ENCODE peak calls at places on chromosomes 6 and 20, in six cellular contexts. C is IMR-90; Y is CD8-positive, alpha-beta T cell; Z is psoas muscle; T is OCI-LY7; L is PC-3. H is an unnamed sample. For H3K4me1, the result is how much of the 10 kb centered on the place peaks cover.

GRCh38 chr6:150409576-150410066 is 40.8 kb downstream of the IYD start:
- DNase-seq in C (no peak), Y (no peak), Z (peak), T (peak), L (peak), H (no peak)

GRCh38 chr20:13947719-13948118 is 42.7 kb downstream of the SEL1L2 start:
- DNase-seq in C (no peak), Y (no peak), Z (no peak), T (no peak), L (no peak), H (no peak)

GRCh38 chr6:73285674-73286283 is 22.8 kb upstream of the KHDC1 start:
- DNase-seq in C (peak), Y (no peak), Z (no peak), T (peak), L (peak), H (no peak)

GRCh38 chr20:90651-91050 is 3.2 kb downstream of the DEFB125 start:
- DNase-seq in C (no peak), Y (no peak), Z (no peak), T (no peak), L (peak), H (no peak)

GRCh38 chr20:32625996-32626395 is 40.9 kb upstream of the NOL4L start:
- DNase-seq in C (no peak), Y (no peak), Z (no peak), T (no peak), L (no peak), H (no peak)

GRCh38 chr6:157198425-157199279 is 124.7 kb downstream of the TMEM242 start:
- DNase-seq in C (peak), Y (no peak), Z (peak), T (no peak), L (peak), H (no peak)

GRCh38 chr20:51346686-51347485 is 195.6 kb downstream of the NFATC2 start:
- DNase-seq in C (peak), Y (no peak), Z (no peak), T (no peak), L (peak), H (no peak)

GRCh38 chr6:56481957-56482356 is 160.7 kb downstream of the DST start:
- DNase-seq in C (no peak), Y (no peak), Z (no peak), T (no peak), L (no peak), H (no peak)

GRCh38 chr6:154496191-154496590 is 14.3 kb downstream of the CNKSR3 start:
- DNase-seq in C (no peak), Y (no peak), Z (no peak), T (no peak), L (no peak), H (no peak)

GRCh38 chr6:27617700-27618689 is 145.1 kb upstream of the ZNF184 start:
- DNase-seq in C (peak), Y (no peak), Z (no peak), T (no peak), L (peak), H (no peak)

GRCh38 chr6:19279137-19279747 is 557.9 kb upstream of the ID4 start:
- DNase-seq in C (no peak), Y (no peak), Z (no peak), T (no peak), L (no peak), H (no peak)

GRCh38 chr6:32604434-32604877 is 14.8 kb upstream of the HLA-DRB1 start:
- DNase-seq in C (no peak), Y (no peak), Z (no peak), T (no peak), L (no peak), H (no peak)

GRCh38 chr6:106439459-106439858 is 78.9 kb downstream of the CRYBG1 start:
- DNase-seq in C (no peak), Y (no peak), Z (no peak), T (no peak), L (peak), H (no peak)

GRCh38 chr20:52379723-52380336 is 188.3 kb upstream of the ZFP64 start:
- DNase-seq in C (peak), Y (peak), Z (peak), T (peak), L (peak), H (peak)

GRCh38 chr6:137033828-137034227 is 10.9 kb downstream of the IL20RA start:
- DNase-seq in C (no peak), Y (peak), Z (no peak), T (no peak), L (peak), H (peak)

GRCh38 chr6:137497722-137498463 is 3.7 kb upstream of the OLIG3 start:
- DNase-seq in C (no peak), Y (no peak), Z (no peak), T (no peak), L (no peak), H (no peak)

GRCh38 chr6:118784641-118785164 is 109.2 kb upstream of the ASF1A start:
- DNase-seq in C (peak), Y (no peak), Z (no peak), T (no peak), L (peak), H (no peak)

GRCh38 chr20:37911838-37912273 is 8.9 kb downstream of the VSTM2L start:
- DNase-seq in C (peak), Y (no peak), Z (peak), T (no peak), L (peak), H (no peak)

GRCh38 chr20:19828233-19828632 is 70.2 kb downstream of the RIN2 start:
- DNase-seq in C (peak), Y (peak), Z (no peak), T (peak), L (peak), H (peak)

GRCh38 chr6:115545410-115545986 is 515.2 kb downstream of the FRK start:
- DNase-seq in C (no peak), Y (no peak), Z (peak), T (no peak), L (peak), H (peak)

GRCh38 chr20:21203036-21203656 is 77.3 kb downstream of the KIZ start:
- DNase-seq in C (no peak), Y (no peak), Z (no peak), T (no peak), L (peak), H (no peak)

GRCh38 chr6:7805828-7806227 is 79.9 kb downstream of the BMP6 start:
- DNase-seq in C (no peak), Y (no peak), Z (no peak), T (no peak), L (no peak), H (no peak)

GRCh38 chr6:7809346-7809745 is 83.4 kb downstream of the BMP6 start:
- DNase-seq in C (no peak), Y (no peak), Z (no peak), T (no peak), L (no peak), H (no peak)

GRCh38 chr6:7803219-7803618 is 77.3 kb downstream of the BMP6 start:
- DNase-seq in C (no peak), Y (no peak), Z (no peak), T (no peak), L (no peak), H (no peak)

DNA sequence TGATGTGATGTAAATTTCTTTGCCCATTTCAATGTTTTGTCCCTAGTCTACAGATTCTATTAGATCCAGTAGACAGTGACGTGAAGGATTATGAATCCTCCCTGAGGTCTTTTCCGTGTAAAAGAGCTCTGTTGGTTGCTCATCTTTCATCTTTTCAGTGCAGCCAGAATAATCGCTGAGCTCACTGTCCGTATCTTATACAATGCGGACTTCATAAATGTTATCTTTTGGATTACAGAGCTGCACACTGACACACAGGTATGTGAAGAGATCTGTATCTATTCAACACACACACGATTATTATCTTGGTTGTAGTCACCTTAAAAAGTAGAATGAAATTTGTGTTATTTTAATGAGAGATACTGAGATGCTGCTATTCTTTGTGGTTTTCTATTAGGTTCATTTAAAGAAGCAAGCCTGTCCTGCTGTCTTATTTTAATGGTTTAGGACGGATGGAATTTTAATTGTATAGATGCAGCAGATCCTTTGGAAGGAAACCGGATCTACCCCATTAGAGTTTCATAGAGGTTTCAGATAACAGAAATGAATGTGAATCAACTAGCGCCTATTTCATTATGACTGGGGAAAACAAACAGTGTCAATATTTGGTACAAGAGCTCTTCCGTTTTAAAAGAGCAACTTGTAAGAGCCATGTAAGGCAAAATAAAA is 79.3 kb downstream of the BMP6 start:
- DNase-seq in C (no peak), Y (no peak), Z (no peak), T (no peak), L (no peak), H (no peak)
- H3K4me1 ChIP-seq in C (under half), Y (under half), Z (under half), T (under half), L (under half), H (under half)

GRCh38 chr6:33880104-33880678 is 76.4 kb upstream of the MLN start:
- DNase-seq in C (no peak), Y (no peak), Z (peak), T (no peak), L (no peak), H (no peak)
- H3K27ac ChIP-seq in C (no peak), Y (no peak), Z (no peak), T (no peak), L (no peak), H (no peak)

DNA sequence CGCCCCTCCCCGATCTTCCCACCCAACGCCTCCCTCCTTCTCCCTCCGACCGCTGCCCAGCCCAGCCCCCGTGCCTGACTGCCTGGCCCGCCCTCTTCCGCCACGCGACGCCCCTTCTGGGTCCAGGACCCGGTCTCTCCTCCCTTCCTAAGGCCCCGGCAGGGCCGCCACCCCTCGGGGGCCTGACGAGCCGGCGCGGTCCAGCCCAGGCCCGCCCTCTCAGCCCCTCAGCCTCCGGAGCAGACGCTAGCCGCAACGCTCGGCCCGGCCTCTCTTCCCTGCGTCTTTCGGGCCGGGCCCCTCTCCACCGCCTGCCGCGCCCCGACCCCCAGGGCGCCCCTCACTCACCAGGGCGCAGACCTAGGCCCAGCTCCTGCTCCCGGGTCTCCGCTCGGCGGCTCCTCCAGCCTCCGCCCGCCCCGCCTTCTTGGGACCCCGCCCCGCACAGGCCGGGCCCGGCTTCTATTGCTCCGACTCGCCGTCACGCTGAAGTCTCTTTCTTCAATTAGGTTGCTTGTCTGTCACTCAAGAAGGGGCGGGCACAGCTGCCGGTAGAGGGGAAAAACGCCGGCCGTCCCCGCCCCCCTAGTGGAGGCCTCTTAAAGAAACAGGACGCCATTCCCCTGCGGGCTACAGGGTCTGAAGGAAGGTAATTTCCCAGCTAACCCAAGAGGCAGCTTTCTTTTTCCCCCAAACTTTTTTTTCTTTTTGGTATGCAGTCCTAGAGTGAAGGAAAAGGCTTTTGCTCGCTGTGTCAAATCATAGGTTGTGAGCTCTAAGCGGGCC is at the start of gene ELMO2:
- DNase-seq in C (peak), Y (peak), Z (peak), T (peak), L (peak), H (peak)
- H3K4me1 ChIP-seq in C (under half), Y (half or more), Z (under half), T (under half), L (under half), H (under half)

GRCh38 chr6:160088069-160088773 is 33.4 kb upstream of the SLC22A1 start:
- DNase-seq in C (peak), Y (no peak), Z (peak), T (peak), L (peak), H (no peak)

GRCh38 chr6:160085226-160085625 is 36.4 kb upstream of the SLC22A1 start:
- DNase-seq in C (no peak), Y (no peak), Z (no peak), T (no peak), L (no peak), H (no peak)

GRCh38 chr6:160084198-160084776 is 37.3 kb upstream of the SLC22A1 start:
- DNase-seq in C (no peak), Y (no peak), Z (no peak), T (no peak), L (no peak), H (no peak)

GRCh38 chr6:160086754-160087153 is 34.9 kb upstream of the SLC22A1 start:
- DNase-seq in C (no peak), Y (no peak), Z (no peak), T (no peak), L (no peak), H (no peak)

DNA sequence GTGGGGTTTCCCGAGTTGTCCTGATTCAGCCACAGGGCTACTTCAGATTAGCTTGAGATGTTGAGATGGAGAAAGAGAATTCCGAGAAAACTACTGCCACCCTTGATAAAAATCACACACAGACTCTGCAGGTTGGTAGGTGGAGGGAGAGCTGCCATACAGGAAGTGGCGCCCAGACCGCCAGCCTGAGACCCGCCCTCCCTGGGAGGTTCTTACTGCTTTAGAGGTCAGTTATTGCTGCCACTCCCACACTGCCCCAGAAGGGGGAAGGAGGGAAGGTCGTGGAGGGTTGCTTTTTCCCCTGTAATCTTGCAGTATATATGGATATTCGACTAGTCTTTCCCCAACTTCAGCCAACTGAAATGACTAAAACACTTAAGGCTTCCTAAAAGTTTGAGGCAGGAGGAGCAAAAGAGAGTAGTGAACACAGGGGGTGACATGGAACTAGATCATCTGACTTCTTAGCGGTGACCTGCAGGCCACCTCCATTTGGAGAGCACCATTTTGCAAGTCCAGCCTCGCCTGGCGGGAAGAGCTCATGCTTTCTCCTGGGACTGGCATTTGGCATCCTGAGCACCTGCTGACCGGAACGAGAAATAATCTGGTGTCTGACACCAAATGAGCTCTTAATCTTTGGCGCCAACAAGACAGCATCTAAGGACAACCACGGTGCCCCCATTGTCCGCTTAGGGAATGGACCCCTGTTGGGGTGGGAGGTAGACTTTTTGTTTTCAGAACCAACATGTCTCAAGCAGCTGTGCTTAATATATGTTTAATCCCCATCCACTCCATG is 35.7 kb upstream of the SLC22A1 start:
- DNase-seq in C (no peak), Y (no peak), Z (no peak), T (no peak), L (no peak), H (no peak)
- H3K27ac ChIP-seq in C (no peak), Y (no peak), Z (no peak), T (no peak), L (no peak), H (no peak)

GRCh38 chr6:17610835-17611234 is 10.7 kb downstream of the FAM8A1 start:
- DNase-seq in C (no peak), Y (no peak), Z (no peak), T (no peak), L (no peak), H (no peak)

GRCh38 chr6:17606606-17607005 is 6.5 kb downstream of the FAM8A1 start:
- DNase-seq in C (no peak), Y (no peak), Z (no peak), T (no peak), L (no peak), H (no peak)

GRCh38 chr6:17615794-17616193 is 15.7 kb downstream of the FAM8A1 start:
- DNase-seq in C (no peak), Y (no peak), Z (no peak), T (no peak), L (no peak), H (no peak)

DNA sequence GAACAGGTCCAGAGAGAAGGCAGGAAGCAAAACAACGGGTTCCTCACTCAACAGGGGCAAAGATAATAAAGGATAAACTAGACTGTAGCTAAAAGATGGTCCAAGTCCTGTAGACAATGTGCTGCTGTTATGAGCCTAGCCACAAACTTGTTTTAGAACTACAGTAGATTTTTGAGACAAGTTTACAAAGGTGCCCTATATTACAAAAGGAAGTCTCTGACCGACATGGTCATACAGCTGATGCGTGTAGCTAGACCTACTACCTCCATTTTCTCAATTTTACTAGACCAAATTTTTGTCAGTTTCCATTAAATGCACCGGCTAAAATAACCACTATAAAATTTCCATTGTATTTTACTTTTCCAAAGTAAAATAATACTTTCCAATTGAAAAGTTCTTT is 11.9 kb downstream of the FAM8A1 start:
- DNase-seq in C (no peak), Y (no peak), Z (no peak), T (no peak), L (no peak), H (no peak)
- H3K4me1 ChIP-seq in C (under half), Y (under half), Z (under half), T (under half), L (under half), H (under half)

GRCh38 chr6:85452441-85452881 is 2.6 kb downstream of the NT5E start:
- DNase-seq in C (peak), Y (no peak), Z (no peak), T (no peak), L (no peak), H (no peak)
- H3K27ac ChIP-seq in C (no peak), Y (no peak), Z (no peak), T (no peak), L (peak), H (no peak)

GRCh38 chr6:33838979-33839378 is 35.2 kb upstream of the MLN start:
- DNase-seq in C (no peak), Y (no peak), Z (no peak), T (no peak), L (no peak), H (no peak)
- H3K4me1 ChIP-seq in C (under half), Y (under half), Z (under half), T (under half), L (under half), H (under half)

GRCh38 chr6:141421378-141421777 is 711.3 kb upstream of the GJE1 start:
- DNase-seq in C (peak), Y (no peak), Z (no peak), T (no peak), L (peak), H (no peak)
- H3K27ac ChIP-seq in C (no peak), Y (no peak), Z (peak), T (no peak), L (peak), H (no peak)

GRCh38 chr6:164154588-164154987 is 740.1 kb downstream of the QKI start:
- DNase-seq in C (no peak), Y (no peak), Z (no peak), T (no peak), L (no peak), H (no peak)

GRCh38 chr6:164164921-164165320 is 750.4 kb downstream of the QKI start:
- DNase-seq in C (no peak), Y (no peak), Z (no peak), T (no peak), L (no peak), H (no peak)

GRCh38 chr6:164163239-164163638 is 748.7 kb downstream of the QKI start:
- DNase-seq in C (no peak), Y (no peak), Z (no peak), T (no peak), L (no peak), H (no peak)

GRCh38 chr6:164159061-164159460 is 744.5 kb downstream of the QKI start:
- DNase-seq in C (no peak), Y (no peak), Z (no peak), T (no peak), L (no peak), H (no peak)
- H3K4me1 ChIP-seq in C (under half), Y (under half), Z (under half), T (under half), L (under half), H (under half)

GRCh38 chr6:30061766-30062458 is 847 bp downstream of the POLR1H start:
- DNase-seq in C (peak), Y (peak), Z (no peak), T (peak), L (peak), H (peak)
- H3K27ac ChIP-seq in C (peak), Y (peak), Z (peak), T (peak), L (peak), H (peak)

H was measured in CD8-positive, alpha-beta memory T cell.